ENCODE peak calls at places on chromosomes 2 and 18, in ten cellular contexts. One of them, this sample, is unnamed.

GRCh38 chr2:3483227-3483985 is 35.9 kb downstream of the ADI1 start:
- DNase-seq in glutamatergic neuron: no peak
- DNase-seq in AG04449: peak
- DNase-seq in SK-N-SH: no peak
- DNase-seq in GM13977: no peak
- DNase-seq in HFFc6: no peak
- DNase-seq in mesothelial cell of epicardium: no peak
- DNase-seq in B cell: no peak
- DNase-seq in choroid plexus epithelial cell: peak
- DNase-seq in BJ: no peak
- DNase-seq in this sample: no peak

GRCh38 chr2:85988210-85988913 is 99.6 kb upstream of the ST3GAL5 start:
- DNase-seq in B cell: no peak
- DNase-seq in glutamatergic neuron: no peak
- DNase-seq in mesothelial cell of epicardium: no peak
- DNase-seq in BJ: no peak
- DNase-seq in HFFc6: no peak
- DNase-seq in SK-N-SH: no peak
- DNase-seq in choroid plexus epithelial cell: no peak
- DNase-seq in GM13977: no peak
- DNase-seq in AG04449: no peak
- DNase-seq in this sample: no peak

GRCh38 chr2:154814856-154815255 is 116.4 kb downstream of the KCNJ3 start:
- DNase-seq in glutamatergic neuron: no peak
- DNase-seq in BJ: no peak
- DNase-seq in mesothelial cell of epicardium: no peak
- DNase-seq in B cell: no peak
- DNase-seq in GM13977: no peak
- DNase-seq in HFFc6: no peak
- DNase-seq in AG04449: no peak
- DNase-seq in choroid plexus epithelial cell: no peak
- DNase-seq in SK-N-SH: no peak
- DNase-seq in this sample: no peak

GRCh38 chr18:9147440-9148238 is 11.1 kb downstream of the ANKRD12 start:
- DNase-seq in B cell: peak
- DNase-seq in mesothelial cell of epicardium: no peak
- DNase-seq in GM13977: peak
- DNase-seq in SK-N-SH: peak
- DNase-seq in HFFc6: peak
- DNase-seq in glutamatergic neuron: no peak
- DNase-seq in AG04449: peak
- DNase-seq in choroid plexus epithelial cell: peak
- DNase-seq in BJ: peak
- DNase-seq in this sample: no peak

GRCh38 chr2:236626391-236627150 is 56.9 kb downstream of the ACKR3 start:
- DNase-seq in AG04449: no peak
- DNase-seq in glutamatergic neuron: no peak
- DNase-seq in mesothelial cell of epicardium: no peak
- DNase-seq in choroid plexus epithelial cell: no peak
- DNase-seq in SK-N-SH: no peak
- DNase-seq in B cell: no peak
- DNase-seq in BJ: no peak
- DNase-seq in HFFc6: no peak
- DNase-seq in GM13977: no peak
- DNase-seq in this sample: no peak

GRCh38 chr2:36780231-36780808 is 83.8 kb downstream of the VIT start:
- DNase-seq in mesothelial cell of epicardium: no peak
- DNase-seq in HFFc6: peak
- DNase-seq in GM13977: peak
- DNase-seq in B cell: peak
- DNase-seq in glutamatergic neuron: no peak
- DNase-seq in SK-N-SH: peak
- DNase-seq in AG04449: peak
- DNase-seq in choroid plexus epithelial cell: peak
- DNase-seq in BJ: peak
- DNase-seq in this sample: no peak

GRCh38 chr2:117056376-117056748 is 758.1 kb upstream of the DDX18 start:
- DNase-seq in GM13977: no peak
- DNase-seq in mesothelial cell of epicardium: no peak
- DNase-seq in AG04449: no peak
- DNase-seq in BJ: no peak
- DNase-seq in B cell: no peak
- DNase-seq in SK-N-SH: no peak
- DNase-seq in glutamatergic neuron: no peak
- DNase-seq in choroid plexus epithelial cell: no peak
- DNase-seq in HFFc6: no peak
- DNase-seq in this sample: no peak

GRCh38 chr2:240626531-240627300 is 1.4 kb downstream of the GPR35 start:
- DNase-seq in choroid plexus epithelial cell: no peak
- DNase-seq in HFFc6: no peak
- DNase-seq in BJ: no peak
- DNase-seq in mesothelial cell of epicardium: peak
- DNase-seq in B cell: peak
- DNase-seq in GM13977: no peak
- DNase-seq in AG04449: no peak
- DNase-seq in SK-N-SH: peak
- DNase-seq in glutamatergic neuron: no peak
- DNase-seq in this sample: no peak

GRCh38 chr2:60554649-60555065 is 1.2 kb upstream of the BCL11A start:
- DNase-seq in BJ: no peak
- DNase-seq in HFFc6: no peak
- DNase-seq in B cell: peak
- DNase-seq in GM13977: no peak
- DNase-seq in SK-N-SH: peak
- DNase-seq in AG04449: no peak
- DNase-seq in choroid plexus epithelial cell: no peak
- DNase-seq in glutamatergic neuron: peak
- DNase-seq in mesothelial cell of epicardium: no peak
- DNase-seq in this sample: no peak

GRCh38 chr2:200750323-200750910 is 61.3 kb upstream of the BZW1 start:
- DNase-seq in glutamatergic neuron: no peak
- DNase-seq in BJ: no peak
- DNase-seq in choroid plexus epithelial cell: no peak
- DNase-seq in B cell: no peak
- DNase-seq in HFFc6: no peak
- DNase-seq in mesothelial cell of epicardium: no peak
- DNase-seq in AG04449: no peak
- DNase-seq in SK-N-SH: no peak
- DNase-seq in GM13977: no peak
- DNase-seq in this sample: no peak

GRCh38 chr2:74588664-74589063 is 34.1 kb downstream of the DOK1 start:
- DNase-seq in AG04449: no peak
- DNase-seq in B cell: no peak
- DNase-seq in choroid plexus epithelial cell: no peak
- DNase-seq in SK-N-SH: no peak
- DNase-seq in BJ: no peak
- DNase-seq in mesothelial cell of epicardium: no peak
- DNase-seq in HFFc6: no peak
- DNase-seq in glutamatergic neuron: no peak
- DNase-seq in GM13977: no peak
- DNase-seq in this sample: no peak

GRCh38 chr2:74576830-74577229 is 22.3 kb downstream of the DOK1 start:
- DNase-seq in glutamatergic neuron: no peak
- DNase-seq in AG04449: no peak
- DNase-seq in choroid plexus epithelial cell: peak
- DNase-seq in BJ: peak
- DNase-seq in GM13977: no peak
- DNase-seq in SK-N-SH: no peak
- DNase-seq in mesothelial cell of epicardium: no peak
- DNase-seq in HFFc6: peak
- DNase-seq in B cell: no peak
- DNase-seq in this sample: no peak

GRCh38 chr2:111981666-111982065 is 73.4 kb upstream of the TMEM87B start:
- DNase-seq in AG04449: no peak
- DNase-seq in choroid plexus epithelial cell: no peak
- DNase-seq in B cell: no peak
- DNase-seq in mesothelial cell of epicardium: no peak
- DNase-seq in HFFc6: no peak
- DNase-seq in GM13977: no peak
- DNase-seq in BJ: no peak
- DNase-seq in glutamatergic neuron: no peak
- DNase-seq in SK-N-SH: no peak
- DNase-seq in this sample: no peak
- TF ChIP-seq CTCF in AG04449: no peak
- TF ChIP-seq CTCF in choroid plexus epithelial cell: no peak
- TF ChIP-seq CTCF in B cell: no peak
- TF ChIP-seq CTCF in mesothelial cell of epicardium: no peak
- TF ChIP-seq CTCF in HFFc6: no peak
- TF ChIP-seq CTCF in GM13977: no peak
- TF ChIP-seq CTCF in BJ: no peak
- TF ChIP-seq CTCF in glutamatergic neuron: no peak
- TF ChIP-seq CTCF in SK-N-SH: no peak
- TF ChIP-seq CTCF in this sample: no peak

DNA sequence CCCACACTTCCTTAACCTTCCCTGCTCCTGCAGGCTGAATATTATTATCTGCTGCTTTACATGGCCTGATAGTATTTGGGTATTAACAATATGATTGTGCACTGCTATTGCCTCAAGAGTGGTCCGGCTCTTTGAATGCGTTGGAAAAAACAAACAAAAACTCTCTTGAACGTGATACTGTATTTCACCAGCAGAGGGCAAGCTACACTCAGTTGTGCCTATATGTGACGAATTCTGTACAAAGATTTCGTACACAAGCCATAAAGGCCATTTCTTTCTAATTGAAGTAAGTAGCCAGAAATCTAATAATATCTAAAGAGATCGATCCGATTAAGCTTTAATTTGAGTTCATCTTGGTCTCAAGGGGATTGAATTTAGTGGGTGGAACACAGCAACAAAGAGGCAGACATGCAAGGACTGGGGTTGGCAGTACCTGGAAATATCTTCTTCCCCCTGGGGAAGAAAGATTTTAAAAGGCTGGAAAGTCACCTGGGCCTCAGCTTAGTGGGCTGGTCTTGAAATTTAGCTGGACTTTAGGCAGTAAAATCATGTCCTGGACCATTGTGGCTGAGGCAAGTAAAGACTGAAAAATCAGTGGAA is 49.3 kb upstream of the RAB6D start:
- DNase-seq in GM13977: peak
- DNase-seq in mesothelial cell of epicardium: no peak
- DNase-seq in B cell: peak
- DNase-seq in glutamatergic neuron: no peak
- DNase-seq in HFFc6: peak
- DNase-seq in choroid plexus epithelial cell: peak
- DNase-seq in BJ: no peak
- DNase-seq in SK-N-SH: peak
- DNase-seq in AG04449: peak
- DNase-seq in this sample: no peak
- TF ChIP-seq CTCF in GM13977: peak
- TF ChIP-seq CTCF in mesothelial cell of epicardium: peak
- TF ChIP-seq CTCF in B cell: peak
- TF ChIP-seq CTCF in glutamatergic neuron: peak
- TF ChIP-seq CTCF in HFFc6: peak
- TF ChIP-seq CTCF in choroid plexus epithelial cell: peak
- TF ChIP-seq CTCF in BJ: peak
- TF ChIP-seq CTCF in SK-N-SH: peak
- TF ChIP-seq CTCF in AG04449: peak
- TF ChIP-seq CTCF in this sample: peak

DNA sequence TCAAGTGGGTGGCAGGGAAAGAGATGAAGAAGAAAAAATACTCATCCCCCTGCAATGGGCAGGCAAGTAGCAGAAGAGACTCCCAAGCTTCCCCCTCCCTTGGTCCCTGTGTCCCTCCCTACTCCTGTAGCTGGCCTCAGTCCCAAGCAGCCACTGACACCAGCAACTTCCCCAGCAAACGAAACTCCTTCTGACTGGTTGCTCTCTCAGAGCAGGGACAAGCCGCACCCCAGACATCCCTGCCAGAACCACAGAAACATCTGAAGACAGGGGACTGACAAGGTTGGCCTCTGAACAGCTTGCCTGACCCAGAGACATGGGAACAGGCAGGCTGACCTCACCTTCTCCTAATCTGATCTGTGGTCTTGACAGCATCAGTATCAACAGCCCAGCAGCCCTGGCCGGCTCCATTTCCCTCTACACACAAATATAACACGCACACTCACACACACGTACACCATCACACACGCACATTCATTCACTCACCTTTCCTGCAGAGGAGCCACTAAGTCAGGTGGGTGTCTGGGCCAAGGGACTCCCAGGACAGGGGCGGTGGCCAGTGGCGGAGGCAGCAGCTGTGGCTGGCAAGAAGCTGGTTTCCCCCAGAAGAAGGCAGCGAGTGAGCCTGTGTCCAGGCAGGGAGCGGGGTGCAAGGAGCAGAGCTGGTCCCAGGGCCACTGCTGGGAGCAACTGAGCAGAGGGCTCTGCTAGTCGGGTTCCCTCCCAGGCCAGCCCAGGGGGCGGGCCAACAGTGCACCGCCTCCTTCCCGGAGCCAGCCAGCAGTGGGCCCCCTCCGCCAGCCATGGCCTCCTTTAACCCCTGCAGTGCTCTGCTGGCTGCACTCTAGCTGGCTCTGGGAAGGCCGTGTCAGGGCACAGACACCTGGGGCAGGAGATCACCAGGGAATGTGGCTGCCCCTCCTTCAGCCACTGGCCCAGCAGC is 59.1 kb downstream of the TNS1 start:
- DNase-seq in choroid plexus epithelial cell: peak
- DNase-seq in AG04449: no peak
- DNase-seq in B cell: no peak
- DNase-seq in glutamatergic neuron: peak
- DNase-seq in mesothelial cell of epicardium: peak
- DNase-seq in SK-N-SH: peak
- DNase-seq in HFFc6: peak
- DNase-seq in GM13977: no peak
- DNase-seq in BJ: no peak
- DNase-seq in this sample: no peak
- TF ChIP-seq CTCF in choroid plexus epithelial cell: peak
- TF ChIP-seq CTCF in AG04449: peak
- TF ChIP-seq CTCF in B cell: no peak
- TF ChIP-seq CTCF in glutamatergic neuron: no peak
- TF ChIP-seq CTCF in mesothelial cell of epicardium: peak
- TF ChIP-seq CTCF in SK-N-SH: peak
- TF ChIP-seq CTCF in HFFc6: peak
- TF ChIP-seq CTCF in GM13977: no peak
- TF ChIP-seq CTCF in BJ: peak
- TF ChIP-seq CTCF in this sample: no peak

DNA sequence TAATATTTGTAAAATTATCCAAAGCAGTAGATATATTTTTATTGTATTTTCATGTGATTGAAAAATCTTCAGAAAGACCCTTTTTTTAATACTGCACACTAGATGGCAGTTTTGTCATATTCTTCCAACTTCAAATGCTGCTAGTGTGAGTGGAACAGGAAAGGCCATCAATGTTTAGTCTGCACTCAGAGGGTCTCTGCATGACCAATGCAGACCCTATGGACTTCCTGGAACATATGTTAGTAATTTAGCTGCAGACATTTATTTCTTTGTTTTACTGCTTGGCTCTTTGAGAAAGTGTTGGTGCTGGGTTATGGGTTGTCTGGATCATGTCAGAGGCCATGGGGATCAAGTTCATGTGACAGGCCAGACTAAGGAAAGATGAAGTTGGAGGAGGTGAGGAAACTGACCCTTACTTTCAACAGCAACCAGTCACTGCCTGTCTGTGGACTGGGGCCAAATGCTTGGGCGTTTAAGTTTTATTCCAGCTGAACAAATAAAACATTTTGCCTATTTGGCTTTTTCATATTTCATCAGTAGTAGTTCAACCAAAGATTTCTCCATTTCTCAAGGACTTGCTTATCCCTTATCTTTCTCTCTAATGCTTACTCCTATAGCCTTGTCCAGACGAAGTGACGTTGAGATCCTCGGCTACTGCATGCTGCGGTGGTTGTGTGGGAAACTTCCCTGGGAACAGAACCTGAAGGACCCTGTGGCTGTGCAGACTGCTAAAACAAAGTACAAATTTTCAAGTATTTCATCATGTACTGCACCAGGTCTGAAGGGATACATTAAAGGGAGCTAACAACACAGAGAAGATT is 84.8 kb downstream of the VRK2 start:
- DNase-seq in BJ: no peak
- DNase-seq in GM13977: no peak
- DNase-seq in mesothelial cell of epicardium: no peak
- DNase-seq in B cell: no peak
- DNase-seq in AG04449: no peak
- DNase-seq in HFFc6: no peak
- DNase-seq in choroid plexus epithelial cell: peak
- DNase-seq in SK-N-SH: peak
- DNase-seq in glutamatergic neuron: no peak
- DNase-seq in this sample: no peak
- TF ChIP-seq CTCF in BJ: peak
- TF ChIP-seq CTCF in GM13977: peak
- TF ChIP-seq CTCF in mesothelial cell of epicardium: no peak
- TF ChIP-seq CTCF in B cell: no peak
- TF ChIP-seq CTCF in AG04449: no peak
- TF ChIP-seq CTCF in HFFc6: peak
- TF ChIP-seq CTCF in choroid plexus epithelial cell: peak
- TF ChIP-seq CTCF in SK-N-SH: peak
- TF ChIP-seq CTCF in glutamatergic neuron: no peak
- TF ChIP-seq CTCF in this sample: no peak